ENCODE peak calls at places on chromosome 17, in five cellular contexts. L is AG04450, T is LNCaP clone FGC, N is ascending aorta, K is GM12865. H is an unnamed sample.

GRCh38 chr17:58319181-58320162 is 9.1 kb downstream of the TSPOAP1 start:
- DNase-seq in N (no peak), L (no peak), K (no peak), T (no peak), H (peak)

GRCh38 chr17:48101012-48101720 is at the start of gene CBX1:
- DNase-seq in N (peak), L (peak), T (peak), K (peak), H (peak)

GRCh38 chr17:57955183-57955952 is at the start of gene CUEDC1:
- DNase-seq in L (no peak), K (peak), T (no peak), N (no peak), H (peak)

GRCh38 chr17:76710863-76711611 is at the start of gene MXRA7:
- DNase-seq in K (peak), L (no peak), N (no peak), T (no peak), H (peak)

GRCh38 chr17:50042211-50042610 is 13.7 kb upstream of the ITGA3 start:
- DNase-seq in K (no peak), L (no peak), T (no peak), N (no peak), H (no peak)

GRCh38 chr17:69245617-69246016 is 17.0 kb upstream of the ABCA10 start:
- DNase-seq in K (no peak), L (no peak), T (no peak), N (no peak), H (no peak)

GRCh38 chr17:73508057-73508930 is 136.0 kb downstream of the SDK2 start:
- DNase-seq in N (no peak), T (no peak), L (no peak), K (no peak), H (no peak)

GRCh38 chr17:27494192-27495091 is 38.2 kb downstream of the KSR1 start:
- DNase-seq in N (peak), T (peak), K (no peak), L (no peak), H (peak)

GRCh38 chr17:72192409-72193192 is 71.8 kb downstream of the SOX9 start:
- DNase-seq in N (no peak), T (no peak), K (no peak), L (peak), H (no peak)

GRCh38 chr17:48615212-48615962 is at the start of gene HOXB8:
- DNase-seq in T (no peak), N (no peak), L (no peak), K (no peak), H (no peak)

GRCh38 chr17:17387461-17388362 is 84.5 kb downstream of the NT5M start:
- DNase-seq in T (peak), L (no peak), K (peak), N (no peak), H (peak)

GRCh38 chr17:70089513-70090148 is 14.6 kb downstream of the KCNJ16 start:
- DNase-seq in T (no peak), N (no peak), K (no peak), L (no peak), H (no peak)

GRCh38 chr17:16537130-16537458 is 31.9 kb downstream of the ZNF287 start:
- DNase-seq in N (no peak), K (no peak), L (no peak), T (no peak), H (no peak)

GRCh38 chr17:42129109-42129837 is 6.7 kb downstream of the HSPB9 start:
- DNase-seq in K (no peak), N (no peak), T (no peak), L (no peak), H (no peak)

GRCh38 chr17:60156746-60157145 is 7.0 kb downstream of the CA4 start:
- DNase-seq in T (no peak), N (no peak), K (no peak), L (no peak), H (no peak)

GRCh38 chr17:79922798-79923197 is 83.6 kb upstream of the CBX4 start:
- DNase-seq in N (no peak), T (no peak), K (no peak), L (no peak), H (no peak)

GRCh38 chr17:79620207-79621038 is 9.6 kb upstream of the RBFOX3 start:
- DNase-seq in T (no peak), L (no peak), K (no peak), N (no peak), H (peak)

GRCh38 chr17:68613739-68614298 is 12.7 kb upstream of the FAM20A start:
- DNase-seq in L (no peak), K (peak), N (no peak), T (no peak), H (no peak)

GRCh38 chr17:68013385-68013784 is 17.1 kb upstream of the C17orf58 start:
- DNase-seq in K (no peak), N (no peak), L (no peak), T (no peak), H (no peak)

GRCh38 chr17:6683081-6683684 is 30.0 kb downstream of the SLC13A5 start:
- DNase-seq in N (no peak), K (no peak), L (no peak), T (peak), H (no peak)

GRCh38 chr17:75610103-75610984 is 22.7 kb downstream of the MYO15B start:
- DNase-seq in K (no peak), T (no peak), L (no peak), N (no peak), H (no peak)

GRCh38 chr17:38587956-38588771 is 17.6 kb downstream of the SRCIN1 start:
- DNase-seq in K (no peak), L (no peak), T (no peak), N (no peak), H (no peak)

GRCh38 chr17:45785373-45786193 is 1.5 kb downstream of the CRHR1 start:
- DNase-seq in L (no peak), N (no peak), K (no peak), T (no peak), H (no peak)
- H3K4me3 ChIP-seq in L (no peak), N (peak), K (no peak), T (no peak), H (peak)

GRCh38 chr17:28575126-28575795 is 1.4 kb downstream of the ALDOC start:
- DNase-seq in T (no peak), L (no peak), N (no peak), K (no peak), H (no peak)

GRCh38 chr17:28578246-28579195 is 1.8 kb upstream of the ALDOC start:
- DNase-seq in N (no peak), K (no peak), T (no peak), L (no peak), H (no peak)

GRCh38 chr17:28577466-28577824 is 750 bp upstream of the ALDOC start:
- DNase-seq in K (no peak), N (no peak), L (no peak), T (no peak), H (no peak)

GRCh38 chr17:28574536-28574935 is 2.2 kb downstream of the ALDOC start:
- DNase-seq in K (no peak), N (no peak), T (no peak), L (no peak), H (no peak)

DNA sequence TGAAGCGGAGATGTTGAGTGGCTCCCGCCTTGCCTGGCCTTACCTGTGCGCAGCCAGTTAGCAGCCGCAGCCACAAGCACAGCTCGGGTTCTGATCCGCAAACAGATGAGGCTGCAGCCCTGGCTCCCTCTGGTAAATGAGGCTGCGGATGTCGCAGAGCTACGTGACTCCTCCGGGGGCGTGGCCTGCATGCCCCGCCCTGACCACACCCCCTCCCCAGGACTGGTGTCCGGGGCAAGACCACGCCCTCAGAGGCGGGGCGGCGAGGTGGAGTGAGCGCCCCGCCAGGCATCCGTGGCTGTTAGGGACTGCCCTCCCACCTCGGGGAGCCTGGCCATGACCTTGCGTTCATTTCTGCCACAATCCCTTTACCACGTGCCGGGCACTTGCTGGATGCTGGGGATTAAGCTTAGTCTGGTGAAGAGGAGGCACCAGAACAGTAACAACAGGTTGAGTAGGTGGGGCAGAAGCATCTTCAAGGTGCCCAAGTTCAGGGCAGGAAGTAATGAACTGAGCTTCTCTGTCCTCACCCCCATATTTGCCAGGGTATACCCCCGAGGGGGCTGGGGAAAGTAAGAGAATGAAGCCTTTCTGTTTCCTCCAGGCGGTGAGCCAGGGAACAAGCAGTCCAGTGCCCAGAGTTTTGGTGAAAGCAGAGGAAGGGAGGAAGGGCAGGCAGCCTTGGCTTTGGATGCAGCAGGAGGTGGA is at the start of gene ALDOC:
- DNase-seq in K (peak), T (peak), L (peak), N (peak), H (peak)
- H3K4me3 ChIP-seq in K (peak), T (peak), L (peak), N (peak), H (peak)

DNA sequence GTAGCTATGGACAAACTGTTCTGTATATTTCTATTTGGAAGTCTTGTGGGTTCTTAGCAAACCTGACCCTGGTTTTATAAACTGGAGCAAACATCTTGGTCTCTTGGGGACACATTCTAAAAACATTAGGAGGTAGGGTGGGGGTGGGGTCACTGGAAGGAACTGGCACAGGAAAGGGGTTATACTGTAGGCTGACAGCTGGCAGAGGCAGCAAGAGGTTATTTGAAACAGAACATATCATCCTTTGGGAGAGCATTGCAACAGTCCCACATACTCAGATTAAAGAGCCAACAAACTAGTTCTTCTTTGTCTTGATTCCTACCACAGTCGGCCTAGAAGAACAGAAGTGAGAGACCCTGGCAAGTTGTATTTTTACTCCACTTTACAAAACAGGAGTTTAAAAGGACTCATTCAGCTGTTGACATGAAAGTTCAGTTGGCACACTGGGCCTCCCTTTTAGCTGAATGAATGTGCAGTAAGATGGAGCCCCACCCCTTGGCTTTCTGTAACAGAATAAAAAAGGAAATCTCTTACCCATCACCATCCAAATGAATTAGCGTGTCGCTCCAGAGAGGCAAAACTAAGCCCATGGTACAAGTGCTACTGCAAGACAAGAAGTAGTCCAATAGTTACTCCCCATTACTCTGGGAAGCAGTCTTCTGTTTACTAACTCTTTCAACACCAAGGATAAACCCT is 54.6 kb upstream of the CORO6 start:
- DNase-seq in T (no peak), L (no peak), K (no peak), N (no peak), H (no peak)
- H3K4me3 ChIP-seq in T (no peak), L (no peak), K (no peak), N (no peak), H (no peak)

DNA sequence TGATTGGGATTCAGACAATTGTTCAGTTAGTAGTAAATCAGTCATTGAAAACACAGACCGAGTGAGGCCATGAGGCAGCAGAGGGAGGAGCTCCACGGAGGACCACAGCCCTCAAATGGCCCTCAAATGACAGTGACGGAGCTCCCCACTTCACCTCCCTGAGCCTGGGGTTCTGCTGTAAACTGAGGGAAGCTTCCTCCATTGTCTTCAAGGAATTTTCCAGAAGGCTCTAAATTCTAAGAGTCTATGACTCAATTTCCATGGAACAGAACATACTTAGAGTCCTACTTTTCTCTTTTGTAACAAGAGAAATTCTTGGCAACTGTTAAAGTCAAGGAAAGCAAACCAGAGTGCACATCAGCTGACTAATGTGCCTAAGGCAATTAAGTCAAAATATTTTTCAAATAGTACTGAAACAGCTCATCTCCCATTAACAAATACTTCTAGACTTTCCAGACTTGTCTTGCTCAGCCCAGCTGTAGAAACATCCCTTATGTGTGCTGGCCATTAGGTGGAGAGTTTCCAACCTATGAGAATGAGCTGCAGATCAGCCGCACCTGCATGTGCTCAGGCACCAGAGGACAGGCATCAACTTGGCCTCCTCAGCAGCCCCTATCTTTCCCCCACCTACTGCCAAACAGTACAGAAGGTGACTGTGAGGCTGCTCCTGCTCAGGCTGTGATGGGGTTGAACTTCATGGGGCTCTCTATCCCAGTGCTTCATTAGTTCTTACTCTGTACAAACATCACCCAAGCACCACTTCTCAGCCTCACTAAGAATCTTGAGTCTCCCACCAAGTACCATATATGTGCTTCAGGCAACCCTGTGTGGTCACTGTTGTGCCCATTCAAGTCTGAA is 32.3 kb downstream of the TEX2 start:
- DNase-seq in N (no peak), T (no peak), L (peak), K (no peak), H (no peak)
- H3K4me3 ChIP-seq in N (no peak), T (no peak), L (no peak), K (no peak), H (no peak)

GRCh38 chr17:9432121-9432866 is 143.3 kb downstream of the STX8 start:
- DNase-seq in N (no peak), T (peak), K (peak), L (no peak), H (no peak)

GRCh38 chr17:9431620-9432019 is 144.0 kb downstream of the STX8 start:
- DNase-seq in K (no peak), N (no peak), L (no peak), T (no peak), H (no peak)

GRCh38 chr17:9434502-9435113 is 141.0 kb downstream of the STX8 start:
- DNase-seq in T (peak), N (no peak), L (no peak), K (peak), H (no peak)

GRCh38 chr17:9435165-9435564 is 140.5 kb downstream of the STX8 start:
- DNase-seq in K (no peak), T (no peak), N (no peak), L (no peak), H (no peak)

DNA sequence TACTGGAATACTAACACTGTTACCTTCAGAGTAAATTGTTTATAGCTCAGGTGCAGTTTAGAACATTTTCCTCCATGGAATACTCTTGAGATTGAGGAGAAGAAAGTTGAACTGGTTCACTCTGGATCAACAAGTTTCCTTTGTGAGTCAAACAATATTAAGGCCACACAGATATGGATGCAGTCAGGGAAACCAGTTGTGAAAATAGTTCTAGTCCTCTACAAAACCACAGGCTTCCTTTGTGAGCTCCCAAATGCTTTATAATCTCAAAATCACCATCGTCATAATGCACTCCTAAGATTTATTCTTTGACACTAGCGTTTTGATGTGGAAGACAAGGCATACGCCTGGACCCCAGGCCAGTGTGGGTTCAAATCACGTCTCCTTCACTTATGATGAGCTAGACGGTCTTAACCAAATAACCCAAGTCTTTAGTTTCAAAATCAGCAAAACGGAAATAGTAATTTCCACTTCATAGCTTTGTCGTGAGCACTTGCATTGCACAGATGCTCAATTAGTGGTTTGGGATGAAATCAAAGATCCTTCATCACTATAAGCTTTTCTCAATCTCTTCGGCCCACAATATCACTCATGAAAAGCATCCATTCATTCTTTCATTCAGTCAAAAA is 142.6 kb downstream of the STX8 start:
- DNase-seq in L (no peak), T (no peak), K (peak), N (no peak), H (no peak)
- H3K4me3 ChIP-seq in L (no peak), T (no peak), K (no peak), N (no peak), H (no peak)

GRCh38 chr17:9959377-9959981 is 54.4 kb upstream of the RCVRN start:
- DNase-seq in K (peak), N (no peak), L (no peak), T (peak), H (peak)
- H3K4me3 ChIP-seq in K (no peak), N (no peak), L (no peak), T (no peak), H (no peak)